ENCODE peak calls at places on chromosomes 1 and 21, in seven cellular contexts. One of them, this sample, is unnamed.
A peak's percentile ranks its signal among the peaks of the same experiment; 100 is the strongest.

GRCh38 chr1:40232444-40232843 is 15.3 kb upstream of the TMCO2 start:
- DNase-seq in pancreas: no peak
- DNase-seq in Calu3: no peak
- DNase-seq in astrocyte of the spinal cord: no peak
- DNase-seq in suprapubic skin: no peak
- DNase-seq in fibroblast of villous mesenchyme: no peak
- DNase-seq in endothelial cell of umbilical vein: no peak
- DNase-seq in this sample: peak; percentile 66

GRCh38 chr1:205656236-205656635 is 24.1 kb downstream of the SLC45A3 start:
- DNase-seq in astrocyte of the spinal cord: peak; percentile 48
- DNase-seq in fibroblast of villous mesenchyme: no peak
- DNase-seq in Calu3: no peak
- DNase-seq in pancreas: no peak
- DNase-seq in endothelial cell of umbilical vein: no peak
- DNase-seq in suprapubic skin: no peak
- DNase-seq in this sample: no peak

GRCh38 chr1:21249940-21250493 is 40.2 kb downstream of the ECE1 start:
- DNase-seq in pancreas: no peak
- DNase-seq in endothelial cell of umbilical vein: no peak
- DNase-seq in fibroblast of villous mesenchyme: no peak
- DNase-seq in astrocyte of the spinal cord: no peak
- DNase-seq in suprapubic skin: no peak
- DNase-seq in Calu3: no peak
- DNase-seq in this sample: no peak

GRCh38 chr1:111726311-111726710 is 12.9 kb downstream of the INKA2 start:
- DNase-seq in suprapubic skin: no peak
- DNase-seq in astrocyte of the spinal cord: no peak
- DNase-seq in pancreas: no peak
- DNase-seq in endothelial cell of umbilical vein: no peak
- DNase-seq in fibroblast of villous mesenchyme: no peak
- DNase-seq in Calu3: no peak
- DNase-seq in this sample: no peak

GRCh38 chr1:119752592-119752991 is 16.1 kb downstream of the HMGCS2 start:
- DNase-seq in endothelial cell of umbilical vein: no peak
- DNase-seq in suprapubic skin: no peak
- DNase-seq in astrocyte of the spinal cord: no peak
- DNase-seq in fibroblast of villous mesenchyme: no peak
- DNase-seq in pancreas: no peak
- DNase-seq in Calu3: no peak
- DNase-seq in this sample: no peak

GRCh38 chr1:69196071-69196470 is 371.7 kb upstream of the LRRC7 start:
- DNase-seq in endothelial cell of umbilical vein: no peak
- DNase-seq in astrocyte of the spinal cord: no peak
- DNase-seq in suprapubic skin: no peak
- DNase-seq in fibroblast of villous mesenchyme: no peak
- DNase-seq in pancreas: no peak
- DNase-seq in Calu3: no peak
- DNase-seq in this sample: no peak

GRCh38 chr1:94094466-94095111 is 26.4 kb downstream of the ABCA4 start:
- DNase-seq in fibroblast of villous mesenchyme: no peak
- DNase-seq in suprapubic skin: no peak
- DNase-seq in Calu3: no peak
- DNase-seq in pancreas: no peak
- DNase-seq in astrocyte of the spinal cord: peak; percentile 96
- DNase-seq in endothelial cell of umbilical vein: peak; percentile 96
- DNase-seq in this sample: no peak

GRCh38 chr1:165793951-165794350 is 25.3 kb upstream of the TMCO1 start:
- DNase-seq in fibroblast of villous mesenchyme: no peak
- DNase-seq in astrocyte of the spinal cord: no peak
- DNase-seq in suprapubic skin: no peak
- DNase-seq in Calu3: no peak
- DNase-seq in endothelial cell of umbilical vein: no peak
- DNase-seq in pancreas: no peak
- DNase-seq in this sample: no peak

GRCh38 chr21:45123440-45123839 is 49.1 kb downstream of the ADARB1 start:
- DNase-seq in suprapubic skin: no peak
- DNase-seq in Calu3: no peak
- DNase-seq in endothelial cell of umbilical vein: no peak
- DNase-seq in fibroblast of villous mesenchyme: no peak
- DNase-seq in astrocyte of the spinal cord: no peak
- DNase-seq in pancreas: no peak
- DNase-seq in this sample: no peak

GRCh38 chr1:145985502-145986439 is 10.6 kb downstream of the TXNIP start:
- DNase-seq in fibroblast of villous mesenchyme: peak; percentile 89
- DNase-seq in suprapubic skin: peak; percentile 67
- DNase-seq in Calu3: no peak
- DNase-seq in astrocyte of the spinal cord: peak; percentile 55
- DNase-seq in endothelial cell of umbilical vein: peak; percentile 63
- DNase-seq in pancreas: no peak
- DNase-seq in this sample: no peak

GRCh38 chr1:108976658-108977057 is 13.4 kb upstream of the CLCC1 start:
- DNase-seq in fibroblast of villous mesenchyme: no peak
- DNase-seq in Calu3: no peak
- DNase-seq in suprapubic skin: no peak
- DNase-seq in pancreas: no peak
- DNase-seq in astrocyte of the spinal cord: no peak
- DNase-seq in endothelial cell of umbilical vein: no peak
- DNase-seq in this sample: no peak

DNA sequence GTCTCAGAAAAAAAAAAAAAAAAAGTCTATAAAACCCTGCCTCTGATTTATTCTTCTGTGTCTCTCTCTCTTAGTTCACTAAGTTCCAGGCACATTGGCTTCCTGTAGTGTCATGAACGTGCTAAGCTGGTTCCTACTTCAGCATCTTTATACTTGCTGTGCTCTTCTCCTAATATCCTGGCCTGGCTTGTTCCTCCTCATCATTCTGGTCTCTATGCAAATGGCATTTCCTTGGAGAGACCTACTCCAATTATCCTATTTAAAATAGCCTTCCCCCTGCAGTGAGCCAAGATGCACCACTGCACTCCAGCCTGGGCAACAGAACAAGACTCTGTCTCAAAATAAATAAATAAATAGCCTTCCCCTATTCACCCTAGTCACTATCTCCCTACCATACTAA is 9.7 kb upstream of the CLCC1 start:
- DNase-seq in fibroblast of villous mesenchyme: no peak
- DNase-seq in suprapubic skin: no peak
- DNase-seq in pancreas: no peak
- DNase-seq in endothelial cell of umbilical vein: no peak
- DNase-seq in astrocyte of the spinal cord: no peak
- DNase-seq in Calu3: no peak
- DNase-seq in this sample: no peak
- TF ChIP-seq CTCF in fibroblast of villous mesenchyme: no peak
- TF ChIP-seq CTCF in suprapubic skin: no peak
- TF ChIP-seq CTCF in pancreas: no peak
- TF ChIP-seq CTCF in endothelial cell of umbilical vein: no peak
- TF ChIP-seq CTCF in astrocyte of the spinal cord: no peak
- TF ChIP-seq CTCF in Calu3: no peak
- TF ChIP-seq CTCF in this sample: no peak

DNA sequence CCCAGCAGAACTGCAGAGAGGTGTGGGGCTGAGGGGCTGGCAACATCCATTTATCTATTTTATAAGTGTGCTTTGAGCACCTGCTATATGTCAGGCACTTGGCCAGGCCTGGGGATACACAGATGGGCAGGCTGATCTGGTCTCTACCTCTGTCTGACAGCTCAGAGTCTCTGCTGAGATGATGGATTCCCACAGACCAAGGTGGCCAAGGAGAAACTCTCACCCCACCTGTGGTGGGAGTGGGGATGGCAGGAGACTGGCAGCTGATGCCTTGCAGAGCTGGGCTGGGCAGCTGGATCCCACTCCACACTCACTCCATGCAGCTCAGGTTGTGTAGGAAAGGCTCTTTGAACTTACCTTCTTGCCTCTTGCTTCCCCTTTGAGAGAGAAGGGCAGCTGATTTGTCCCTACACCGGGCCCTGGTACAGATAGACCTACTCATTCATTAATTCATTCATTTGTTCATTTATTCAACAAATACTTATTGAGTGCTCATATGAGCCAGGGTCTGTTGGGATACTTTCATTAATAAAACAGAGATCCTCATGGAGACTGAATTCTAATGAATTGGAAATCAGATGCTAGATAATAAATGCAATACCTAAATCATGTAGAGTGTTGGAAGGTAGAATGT is 9.0 kb downstream of the ADORA1 start:
- DNase-seq in endothelial cell of umbilical vein: no peak
- DNase-seq in suprapubic skin: peak; percentile 26
- DNase-seq in fibroblast of villous mesenchyme: no peak
- DNase-seq in pancreas: no peak
- DNase-seq in Calu3: peak; percentile 59
- DNase-seq in astrocyte of the spinal cord: no peak
- DNase-seq in this sample: no peak
- TF ChIP-seq CTCF in endothelial cell of umbilical vein: no peak
- TF ChIP-seq CTCF in suprapubic skin: no peak
- TF ChIP-seq CTCF in fibroblast of villous mesenchyme: no peak
- TF ChIP-seq CTCF in pancreas: no peak
- TF ChIP-seq CTCF in Calu3: no peak
- TF ChIP-seq CTCF in astrocyte of the spinal cord: no peak
- TF ChIP-seq CTCF in this sample: no peak

GRCh38 chr1:2495026-2495425 is 18.9 kb downstream of the PLCH2 start:
- DNase-seq in suprapubic skin: no peak
- DNase-seq in endothelial cell of umbilical vein: no peak
- DNase-seq in fibroblast of villous mesenchyme: no peak
- DNase-seq in astrocyte of the spinal cord: no peak
- DNase-seq in Calu3: no peak
- DNase-seq in pancreas: no peak
- DNase-seq in this sample: no peak
- TF ChIP-seq CTCF in suprapubic skin: no peak
- TF ChIP-seq CTCF in endothelial cell of umbilical vein: no peak
- TF ChIP-seq CTCF in fibroblast of villous mesenchyme: no peak
- TF ChIP-seq CTCF in astrocyte of the spinal cord: no peak
- TF ChIP-seq CTCF in Calu3: no peak
- TF ChIP-seq CTCF in pancreas: no peak
- TF ChIP-seq CTCF in this sample: no peak

DNA sequence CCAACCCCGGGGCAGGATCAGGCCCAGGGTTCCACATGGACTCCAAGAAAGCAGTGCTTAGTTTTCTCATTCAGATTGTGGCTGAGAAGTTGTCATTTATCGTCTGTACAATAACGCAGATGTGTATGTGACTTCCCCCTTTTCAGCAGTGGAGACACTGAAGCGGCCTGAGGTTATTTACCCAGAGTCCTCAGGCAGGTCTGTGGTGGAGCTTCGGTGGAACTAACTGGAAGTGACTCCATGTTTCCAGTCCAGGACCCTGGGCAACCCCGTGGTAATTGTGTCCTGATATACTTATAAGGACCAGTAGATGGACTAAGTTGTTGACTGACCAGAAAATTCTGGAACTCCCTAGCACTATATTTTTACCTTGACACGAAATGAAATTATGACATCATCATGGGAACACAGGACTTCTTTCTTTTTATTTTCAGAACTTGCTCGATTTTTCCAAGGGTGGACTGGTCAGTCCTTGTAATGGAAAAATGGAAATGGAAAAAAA is 1.0 kb upstream of the IER5 start:
- DNase-seq in endothelial cell of umbilical vein: no peak
- DNase-seq in pancreas: no peak
- DNase-seq in fibroblast of villous mesenchyme: no peak
- DNase-seq in astrocyte of the spinal cord: no peak
- DNase-seq in suprapubic skin: no peak
- DNase-seq in Calu3: no peak
- DNase-seq in this sample: peak; percentile 58
- TF ChIP-seq CTCF in endothelial cell of umbilical vein: no peak
- TF ChIP-seq CTCF in pancreas: no peak
- TF ChIP-seq CTCF in fibroblast of villous mesenchyme: no peak
- TF ChIP-seq CTCF in astrocyte of the spinal cord: no peak
- TF ChIP-seq CTCF in suprapubic skin: no peak
- TF ChIP-seq CTCF in Calu3: no peak
- TF ChIP-seq CTCF in this sample: no peak

GRCh38 chr1:168365719-168366474 is 85.2 kb downstream of the TBX19 start:
- DNase-seq in fibroblast of villous mesenchyme: no peak
- DNase-seq in endothelial cell of umbilical vein: no peak
- DNase-seq in astrocyte of the spinal cord: no peak
- DNase-seq in suprapubic skin: no peak
- DNase-seq in pancreas: no peak
- DNase-seq in Calu3: no peak
- DNase-seq in this sample: no peak
- TF ChIP-seq CTCF in fibroblast of villous mesenchyme: no peak
- TF ChIP-seq CTCF in endothelial cell of umbilical vein: no peak
- TF ChIP-seq CTCF in astrocyte of the spinal cord: no peak
- TF ChIP-seq CTCF in suprapubic skin: no peak
- TF ChIP-seq CTCF in pancreas: no peak
- TF ChIP-seq CTCF in Calu3: no peak
- TF ChIP-seq CTCF in this sample: no peak

GRCh38 chr1:157975216-157975615 is 18.2 kb upstream of the KIRREL1 start:
- DNase-seq in astrocyte of the spinal cord: no peak
- DNase-seq in fibroblast of villous mesenchyme: no peak
- DNase-seq in Calu3: no peak
- DNase-seq in suprapubic skin: no peak
- DNase-seq in pancreas: no peak
- DNase-seq in endothelial cell of umbilical vein: no peak
- DNase-seq in this sample: no peak

GRCh38 chr1:157984469-157984868 is 9.0 kb upstream of the KIRREL1 start:
- DNase-seq in endothelial cell of umbilical vein: no peak
- DNase-seq in astrocyte of the spinal cord: no peak
- DNase-seq in Calu3: no peak
- DNase-seq in fibroblast of villous mesenchyme: no peak
- DNase-seq in pancreas: no peak
- DNase-seq in suprapubic skin: no peak
- DNase-seq in this sample: no peak

GRCh38 chr1:157983787-157984186 is 9.7 kb upstream of the KIRREL1 start:
- DNase-seq in suprapubic skin: no peak
- DNase-seq in fibroblast of villous mesenchyme: no peak
- DNase-seq in Calu3: no peak
- DNase-seq in astrocyte of the spinal cord: no peak
- DNase-seq in pancreas: no peak
- DNase-seq in endothelial cell of umbilical vein: no peak
- DNase-seq in this sample: no peak

GRCh38 chr1:157982111-157982510 is 11.3 kb upstream of the KIRREL1 start:
- DNase-seq in suprapubic skin: no peak
- DNase-seq in Calu3: no peak
- DNase-seq in pancreas: no peak
- DNase-seq in fibroblast of villous mesenchyme: no peak
- DNase-seq in endothelial cell of umbilical vein: no peak
- DNase-seq in astrocyte of the spinal cord: no peak
- DNase-seq in this sample: no peak

GRCh38 chr1:157978547-157979403 is 14.7 kb upstream of the KIRREL1 start:
- DNase-seq in endothelial cell of umbilical vein: no peak
- DNase-seq in pancreas: no peak
- DNase-seq in Calu3: no peak
- DNase-seq in suprapubic skin: peak; percentile 63
- DNase-seq in fibroblast of villous mesenchyme: no peak
- DNase-seq in astrocyte of the spinal cord: no peak
- DNase-seq in this sample: no peak
- TF ChIP-seq CTCF in endothelial cell of umbilical vein: peak; percentile 19
- TF ChIP-seq CTCF in pancreas: no peak
- TF ChIP-seq CTCF in Calu3: no peak
- TF ChIP-seq CTCF in suprapubic skin: no peak
- TF ChIP-seq CTCF in fibroblast of villous mesenchyme: peak; percentile 21
- TF ChIP-seq CTCF in astrocyte of the spinal cord: peak; percentile 27
- TF ChIP-seq CTCF in this sample: no peak

GRCh38 chr1:29230553-29231378 is at the start of gene MECR:
- DNase-seq in endothelial cell of umbilical vein: peak; percentile 94
- DNase-seq in fibroblast of villous mesenchyme: peak; percentile 92
- DNase-seq in pancreas: peak; percentile 94
- DNase-seq in astrocyte of the spinal cord: peak; percentile 92
- DNase-seq in Calu3: peak; percentile 97
- DNase-seq in suprapubic skin: peak; percentile 96
- DNase-seq in this sample: peak; percentile 96
- TF ChIP-seq CTCF in endothelial cell of umbilical vein: no peak
- TF ChIP-seq CTCF in fibroblast of villous mesenchyme: peak; percentile 10
- TF ChIP-seq CTCF in pancreas: no peak
- TF ChIP-seq CTCF in astrocyte of the spinal cord: no peak
- TF ChIP-seq CTCF in Calu3: peak; percentile 19
- TF ChIP-seq CTCF in suprapubic skin: no peak
- TF ChIP-seq CTCF in this sample: peak; percentile 23

This sample was measured in GM20000.